ENCODE peak calls at places on chromosomes 11 and 22, in five cellular contexts. One of them, this sample, is unnamed.

GRCh38 chr22:44862981-44863860 is 110.8 kb downstream of the ARHGAP8 start:
- DNase-seq in cardiac fibroblast: no peak
- DNase-seq in fibroblast of lung: no peak
- DNase-seq in lower leg skin: no peak
- DNase-seq in uterus: no peak
- DNase-seq in this sample: no peak

GRCh38 chr11:61290905-61291690 is 4.0 kb downstream of the VWCE start:
- DNase-seq in cardiac fibroblast: no peak
- DNase-seq in lower leg skin: no peak
- DNase-seq in fibroblast of lung: no peak
- DNase-seq in uterus: no peak
- DNase-seq in this sample: no peak

GRCh38 chr11:61911124-61911700 is 6.2 kb downstream of the RAB3IL1 start:
- DNase-seq in cardiac fibroblast: no peak
- DNase-seq in fibroblast of lung: no peak
- DNase-seq in lower leg skin: no peak
- DNase-seq in uterus: peak
- DNase-seq in this sample: no peak

GRCh38 chr11:72643547-72643946 is 30.7 kb downstream of the PDE2A start:
- DNase-seq in cardiac fibroblast: peak
- DNase-seq in lower leg skin: no peak
- DNase-seq in uterus: no peak
- DNase-seq in fibroblast of lung: peak
- DNase-seq in this sample: peak

GRCh38 chr11:126748097-126748756 is 252.3 kb downstream of the KIRREL3 start:
- DNase-seq in uterus: no peak
- DNase-seq in lower leg skin: no peak
- DNase-seq in cardiac fibroblast: no peak
- DNase-seq in fibroblast of lung: peak
- DNase-seq in this sample: no peak

GRCh38 chr11:19253149-19253540 is 12.4 kb upstream of the E2F8 start:
- DNase-seq in fibroblast of lung: no peak
- DNase-seq in lower leg skin: no peak
- DNase-seq in cardiac fibroblast: peak
- DNase-seq in uterus: no peak
- DNase-seq in this sample: no peak

GRCh38 chr11:67418476-67419281 is 3.2 kb downstream of the CARNS1 start:
- DNase-seq in cardiac fibroblast: no peak
- DNase-seq in fibroblast of lung: no peak
- DNase-seq in uterus: no peak
- DNase-seq in lower leg skin: no peak
- DNase-seq in this sample: no peak

GRCh38 chr11:112579282-112579681 is 318.6 kb upstream of the PLET1 start:
- DNase-seq in cardiac fibroblast: no peak
- DNase-seq in fibroblast of lung: no peak
- DNase-seq in lower leg skin: no peak
- DNase-seq in uterus: no peak
- DNase-seq in this sample: no peak

GRCh38 chr11:35145249-35145648 is 6.3 kb downstream of the CD44 start:
- DNase-seq in lower leg skin: no peak
- DNase-seq in fibroblast of lung: peak
- DNase-seq in uterus: no peak
- DNase-seq in cardiac fibroblast: no peak
- DNase-seq in this sample: no peak

GRCh38 chr11:114163231-114163631 is 103.7 kb downstream of the ZBTB16 start:
- DNase-seq in cardiac fibroblast: peak
- DNase-seq in lower leg skin: peak
- DNase-seq in fibroblast of lung: peak
- DNase-seq in uterus: peak
- DNase-seq in this sample: peak

GRCh38 chr11:111833524-111833923 is 37.9 kb downstream of the ALG9 start:
- DNase-seq in fibroblast of lung: no peak
- DNase-seq in cardiac fibroblast: peak
- DNase-seq in uterus: no peak
- DNase-seq in lower leg skin: no peak
- DNase-seq in this sample: no peak

GRCh38 chr22:46829140-46829891 is 66.9 kb downstream of the TBC1D22A start:
- DNase-seq in cardiac fibroblast: peak
- DNase-seq in fibroblast of lung: peak
- DNase-seq in uterus: no peak
- DNase-seq in lower leg skin: no peak
- DNase-seq in this sample: peak

GRCh38 chr22:26826431-26826935 is 169.1 kb downstream of the MIAT start:
- DNase-seq in cardiac fibroblast: no peak
- DNase-seq in uterus: no peak
- DNase-seq in fibroblast of lung: no peak
- DNase-seq in lower leg skin: no peak
- DNase-seq in this sample: no peak

GRCh38 chr11:123454060-123454651 is 24.1 kb downstream of the GRAMD1B start:
- DNase-seq in fibroblast of lung: peak
- DNase-seq in uterus: no peak
- DNase-seq in cardiac fibroblast: peak
- DNase-seq in lower leg skin: no peak
- DNase-seq in this sample: peak

GRCh38 chr11:70476669-70477068 is 78.3 kb downstream of the CTTN start:
- DNase-seq in cardiac fibroblast: no peak
- DNase-seq in fibroblast of lung: no peak
- DNase-seq in uterus: no peak
- DNase-seq in lower leg skin: no peak
- DNase-seq in this sample: no peak

GRCh38 chr11:76415073-76415472 is 29.7 kb upstream of the EMSY start:
- DNase-seq in fibroblast of lung: no peak
- DNase-seq in uterus: no peak
- DNase-seq in cardiac fibroblast: no peak
- DNase-seq in lower leg skin: no peak
- DNase-seq in this sample: peak

GRCh38 chr11:114086394-114086793 is 26.9 kb downstream of the ZBTB16 start:
- DNase-seq in cardiac fibroblast: no peak
- DNase-seq in fibroblast of lung: no peak
- DNase-seq in lower leg skin: no peak
- DNase-seq in uterus: no peak
- DNase-seq in this sample: no peak

GRCh38 chr11:47860526-47860925 is 12.4 kb upstream of the NUP160 start:
- DNase-seq in fibroblast of lung: no peak
- DNase-seq in lower leg skin: no peak
- DNase-seq in cardiac fibroblast: no peak
- DNase-seq in uterus: no peak
- DNase-seq in this sample: no peak

GRCh38 chr22:22201185-22201924 is 43.2 kb upstream of the VPREB1 start:
- DNase-seq in fibroblast of lung: no peak
- DNase-seq in cardiac fibroblast: peak
- DNase-seq in lower leg skin: no peak
- DNase-seq in uterus: no peak
- DNase-seq in this sample: peak

GRCh38 chr11:35082322-35083180 is 56.4 kb upstream of the CD44 start:
- DNase-seq in lower leg skin: peak
- DNase-seq in cardiac fibroblast: peak
- DNase-seq in fibroblast of lung: peak
- DNase-seq in uterus: peak
- DNase-seq in this sample: peak

GRCh38 chr11:121524233-121524631 is 71.5 kb upstream of the SORL1-AS1 start:
- DNase-seq in cardiac fibroblast: no peak
- DNase-seq in lower leg skin: no peak
- DNase-seq in fibroblast of lung: no peak
- DNase-seq in uterus: no peak
- DNase-seq in this sample: no peak

GRCh38 chr11:9302448-9302847 is 11.9 kb downstream of the TMEM41B start:
- DNase-seq in uterus: no peak
- DNase-seq in cardiac fibroblast: no peak
- DNase-seq in fibroblast of lung: peak
- DNase-seq in lower leg skin: no peak
- DNase-seq in this sample: no peak

DNA sequence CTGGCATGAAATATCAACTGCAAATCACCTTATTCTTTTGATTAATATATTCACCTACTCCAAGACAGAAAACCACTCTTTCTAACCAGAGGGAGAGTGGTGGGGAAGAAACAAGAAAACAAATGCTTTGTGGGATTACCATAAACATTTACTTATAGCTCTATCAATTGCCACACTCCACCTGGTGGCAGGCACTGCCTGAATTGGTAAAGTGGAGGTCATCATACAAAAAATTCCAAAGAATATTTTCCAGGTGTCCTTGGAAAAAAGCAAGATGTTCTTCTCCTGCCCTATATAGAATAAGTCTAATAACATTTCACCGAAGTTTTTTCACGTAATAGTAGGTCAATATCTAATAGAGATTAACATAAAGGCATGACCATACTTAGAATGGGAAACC is 45.3 kb downstream of the PHF21A start:
- DNase-seq in lower leg skin: no peak
- DNase-seq in fibroblast of lung: no peak
- DNase-seq in uterus: no peak
- DNase-seq in cardiac fibroblast: no peak
- DNase-seq in this sample: no peak
- TF ChIP-seq CTCF in lower leg skin: no peak
- TF ChIP-seq CTCF in fibroblast of lung: peak
- TF ChIP-seq CTCF in uterus: no peak
- TF ChIP-seq CTCF in cardiac fibroblast: peak
- TF ChIP-seq CTCF in this sample: no peak

GRCh38 chr11:100930185-100930778 is 199.3 kb downstream of the PGR start:
- DNase-seq in lower leg skin: no peak
- DNase-seq in fibroblast of lung: peak
- DNase-seq in uterus: no peak
- DNase-seq in cardiac fibroblast: peak
- DNase-seq in this sample: peak
- TF ChIP-seq CTCF in lower leg skin: no peak
- TF ChIP-seq CTCF in fibroblast of lung: peak
- TF ChIP-seq CTCF in uterus: peak
- TF ChIP-seq CTCF in cardiac fibroblast: peak
- TF ChIP-seq CTCF in this sample: peak

DNA sequence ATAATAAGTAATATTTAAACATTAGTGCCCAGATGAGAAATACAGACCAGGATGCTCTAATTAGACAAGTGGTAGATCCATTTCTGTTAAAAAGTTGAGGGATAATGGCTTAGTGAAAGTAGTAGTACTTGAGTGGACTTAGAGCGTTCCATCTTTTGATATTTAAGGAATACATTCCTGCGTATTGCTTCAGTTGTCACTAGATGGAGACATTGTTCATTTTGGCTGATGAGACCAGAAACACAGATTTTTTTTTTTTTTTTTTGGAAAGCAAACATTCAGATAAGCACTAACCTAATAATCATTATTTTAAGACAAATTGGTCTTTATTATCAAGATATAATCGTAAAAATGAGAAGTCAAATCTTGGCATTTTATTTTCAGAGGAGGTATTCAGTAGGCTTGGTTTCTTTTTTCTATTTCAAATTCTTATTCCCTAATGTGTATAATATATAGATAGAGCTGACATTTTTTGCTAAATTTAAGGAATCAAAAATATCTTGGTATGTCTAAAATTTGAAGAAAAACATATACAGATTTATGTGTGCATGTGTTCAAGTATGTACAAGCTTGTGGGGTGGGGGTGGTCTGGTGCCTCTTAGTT is 92.9 kb downstream of the DYNC2H1 start:
- DNase-seq in fibroblast of lung: peak
- DNase-seq in lower leg skin: no peak
- DNase-seq in uterus: no peak
- DNase-seq in cardiac fibroblast: peak
- DNase-seq in this sample: peak
- TF ChIP-seq CTCF in fibroblast of lung: peak
- TF ChIP-seq CTCF in lower leg skin: no peak
- TF ChIP-seq CTCF in uterus: peak
- TF ChIP-seq CTCF in cardiac fibroblast: peak
- TF ChIP-seq CTCF in this sample: peak

GRCh38 chr22:28882878-28883656 is at the start of gene ZNRF3:
- DNase-seq in cardiac fibroblast: peak
- DNase-seq in lower leg skin: peak
- DNase-seq in fibroblast of lung: peak
- DNase-seq in uterus: peak
- DNase-seq in this sample: peak

GRCh38 chr22:28882545-28882877 is 861 bp upstream of the ZNRF3 start:
- DNase-seq in cardiac fibroblast: peak
- DNase-seq in fibroblast of lung: peak
- DNase-seq in lower leg skin: peak
- DNase-seq in uterus: no peak
- DNase-seq in this sample: no peak

GRCh38 chr22:28884754-28885375 is 1.5 kb downstream of the ZNRF3 start:
- DNase-seq in uterus: no peak
- DNase-seq in lower leg skin: no peak
- DNase-seq in cardiac fibroblast: no peak
- DNase-seq in fibroblast of lung: no peak
- DNase-seq in this sample: no peak

GRCh38 chr22:28883657-28883916 is 215 bp downstream of the ZNRF3 start:
- DNase-seq in fibroblast of lung: no peak
- DNase-seq in uterus: no peak
- DNase-seq in cardiac fibroblast: no peak
- DNase-seq in lower leg skin: no peak
- DNase-seq in this sample: no peak

GRCh38 chr22:28883917-28884753 is 763 bp downstream of the ZNRF3 start:
- DNase-seq in lower leg skin: no peak
- DNase-seq in fibroblast of lung: peak
- DNase-seq in uterus: peak
- DNase-seq in cardiac fibroblast: peak
- DNase-seq in this sample: peak
- TF ChIP-seq CTCF in lower leg skin: no peak
- TF ChIP-seq CTCF in fibroblast of lung: no peak
- TF ChIP-seq CTCF in uterus: no peak
- TF ChIP-seq CTCF in cardiac fibroblast: no peak
- TF ChIP-seq CTCF in this sample: peak

GRCh38 chr11:64947202-64947814 is 11.6 kb upstream of the GPHA2 start:
- DNase-seq in cardiac fibroblast: peak
- DNase-seq in uterus: no peak
- DNase-seq in fibroblast of lung: no peak
- DNase-seq in lower leg skin: no peak
- DNase-seq in this sample: no peak
- TF ChIP-seq CTCF in cardiac fibroblast: peak
- TF ChIP-seq CTCF in uterus: no peak
- TF ChIP-seq CTCF in fibroblast of lung: no peak
- TF ChIP-seq CTCF in lower leg skin: no peak
- TF ChIP-seq CTCF in this sample: no peak

GRCh38 chr11:10439924-10440323 is 15.1 kb upstream of the AMPD3 start:
- DNase-seq in uterus: no peak
- DNase-seq in lower leg skin: no peak
- DNase-seq in fibroblast of lung: no peak
- DNase-seq in cardiac fibroblast: no peak
- DNase-seq in this sample: no peak
- TF ChIP-seq CTCF in uterus: no peak
- TF ChIP-seq CTCF in lower leg skin: no peak
- TF ChIP-seq CTCF in fibroblast of lung: no peak
- TF ChIP-seq CTCF in cardiac fibroblast: no peak
- TF ChIP-seq CTCF in this sample: no peak

DNA sequence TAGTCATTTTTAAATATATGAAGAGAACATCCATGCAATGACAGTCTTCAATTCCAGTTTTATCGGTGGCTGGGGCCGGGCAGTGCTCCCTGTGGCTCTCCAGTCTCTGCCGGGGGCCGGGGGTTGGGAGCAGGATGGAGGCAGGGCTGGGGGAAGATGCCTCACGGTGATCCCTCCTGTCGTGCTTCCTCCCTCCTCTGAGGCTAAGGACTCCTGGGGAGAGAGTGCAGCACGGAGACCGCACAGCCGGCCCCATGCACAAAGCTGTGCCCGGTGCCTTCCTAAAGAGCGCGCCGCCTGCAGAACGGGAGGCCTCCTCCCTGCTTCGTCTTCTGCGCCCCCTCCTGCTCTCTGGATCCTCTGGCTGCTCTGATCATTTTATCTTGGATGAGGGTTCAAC is 20.5 kb downstream of the GAL start:
- DNase-seq in cardiac fibroblast: no peak
- DNase-seq in uterus: no peak
- DNase-seq in lower leg skin: no peak
- DNase-seq in fibroblast of lung: peak
- DNase-seq in this sample: no peak
- TF ChIP-seq CTCF in cardiac fibroblast: no peak
- TF ChIP-seq CTCF in uterus: no peak
- TF ChIP-seq CTCF in lower leg skin: no peak
- TF ChIP-seq CTCF in fibroblast of lung: no peak
- TF ChIP-seq CTCF in this sample: no peak